ENCODE peak calls at places on chromosomes 16 and 17, in six cellular contexts. E is K562, T is IMR-90, Q is GM12892, M is lower leg skin, Z is Peyer's patch. V is an unnamed sample.

GRCh38 chr17:6489016-6489550 is 44.8 kb downstream of the PIMREG start:
- DNase-seq in T (no peak), E (no peak), Z (no peak), Q (no peak), M (no peak), V (no peak)

GRCh38 chr17:71937914-71938313 is 182.9 kb upstream of the SOX9 start:
- DNase-seq in E (no peak), M (no peak), Z (no peak), T (no peak), Q (no peak), V (no peak)

GRCh38 chr17:34892864-34893263 is 68.4 kb downstream of the CCT6B start:
- DNase-seq in Q (no peak), E (peak), T (no peak), Z (no peak), M (no peak), V (peak)

GRCh38 chr16:1983544-1984346 is at the start of gene GFER:
- DNase-seq in E (peak), M (peak), T (peak), Q (peak), Z (peak), V (peak)

GRCh38 chr17:63550816-63551639 is 751 bp downstream of the DCAF7 start:
- DNase-seq in Q (no peak), E (peak), M (no peak), T (peak), Z (no peak), V (no peak)

GRCh38 chr16:88375236-88376052 is 7.3 kb upstream of the ZNF469 start:
- DNase-seq in E (no peak), Q (no peak), T (no peak), M (no peak), Z (no peak), V (no peak)

GRCh38 chr16:66551362-66551761 is 1.0 kb upstream of the CKLF start:
- DNase-seq in E (peak), T (peak), Q (no peak), Z (peak), M (no peak), V (peak)

GRCh38 chr16:80356365-80356764 is 184.4 kb upstream of the DYNLRB2 start:
- DNase-seq in E (no peak), T (no peak), M (no peak), Z (no peak), Q (no peak), V (no peak)

GRCh38 chr17:82098939-82099765 is 1.1 kb upstream of the FASN start:
- DNase-seq in T (no peak), M (no peak), E (no peak), Q (no peak), Z (peak), V (no peak)

GRCh38 chr17:63528183-63528582 is 5.0 kb downstream of the KCNH6 start:
- DNase-seq in Q (no peak), M (no peak), T (no peak), Z (no peak), E (no peak), V (no peak)

GRCh38 chr17:73307130-73307529 is 4.7 kb downstream of the CDC42EP4 start:
- DNase-seq in E (no peak), T (no peak), Z (no peak), M (no peak), Q (no peak), V (no peak)

GRCh38 chr17:3773511-3773910 is 27.5 kb downstream of the ITGAE start:
- DNase-seq in M (no peak), T (peak), Z (no peak), Q (no peak), E (no peak), V (no peak)

GRCh38 chr16:67296422-67296821 is 17.1 kb downstream of the PLEKHG4 start:
- DNase-seq in M (no peak), T (peak), E (no peak), Z (no peak), Q (no peak), V (no peak)

DNA sequence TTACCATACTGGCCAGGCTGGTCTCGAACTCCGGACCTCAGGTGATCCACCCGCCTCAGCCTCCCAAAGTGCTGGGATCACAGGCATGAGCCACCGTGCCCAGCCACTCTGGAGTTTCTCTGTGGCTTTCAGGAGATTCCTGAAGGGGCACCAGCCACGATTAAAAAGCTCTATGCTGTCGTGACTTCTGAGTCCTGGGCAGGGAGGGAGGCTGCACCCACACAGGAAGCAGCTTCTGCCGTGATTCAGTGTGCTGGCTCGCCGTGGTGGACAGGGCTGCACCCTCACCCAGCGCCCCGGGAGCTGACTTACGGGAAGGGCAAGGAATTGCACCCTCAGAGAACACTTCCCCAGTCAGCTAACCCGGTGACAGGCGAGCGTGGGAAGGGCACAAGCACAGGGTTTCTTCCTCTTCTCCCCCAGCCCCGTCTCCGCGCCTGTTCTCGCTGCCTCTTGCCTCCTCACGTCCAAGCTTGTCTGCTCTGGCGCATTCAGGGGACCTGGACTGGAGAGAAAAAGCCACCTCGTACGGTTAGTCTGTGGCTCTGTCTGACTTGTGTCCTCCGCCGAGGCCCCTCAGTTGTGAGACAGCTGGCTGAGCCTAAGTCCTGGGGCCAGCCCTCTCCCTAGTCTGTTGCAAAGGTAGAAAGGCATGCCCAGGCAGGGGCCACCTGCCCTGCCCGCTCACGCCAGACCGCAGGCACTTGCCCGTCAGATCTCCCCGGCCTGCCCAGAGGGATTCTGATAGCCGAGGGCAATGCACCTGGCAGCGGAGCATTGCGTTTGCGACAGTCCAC is 145.0 kb downstream of the SEC14L1 start:
- DNase-seq in Z (peak), Q (no peak), M (peak), E (no peak), T (peak), V (no peak)
- TF ChIP-seq POLR2A in Z (peak), Q (no peak), M (no peak), E (no peak), T (no peak), V (no peak)

GRCh38 chr16:324451-325334 is 27.8 kb downstream of the AXIN1 start:
- DNase-seq in T (no peak), Z (peak), E (peak), M (peak), Q (peak), V (peak)
- TF ChIP-seq POLR2A in T (no peak), Z (no peak), E (no peak), M (no peak), Q (no peak), V (peak)

GRCh38 chr17:43367588-43368242 is 31.1 kb upstream of the ARL4D start:
- DNase-seq in Q (peak), M (no peak), Z (no peak), T (peak), E (peak), V (no peak)
- TF ChIP-seq POLR2A in Q (peak), M (no peak), Z (no peak), T (peak), E (peak), V (peak)

GRCh38 chr17:39652635-39653315 is 12.4 kb upstream of the TCAP start:
- DNase-seq in Q (no peak), E (no peak), M (no peak), Z (no peak), T (no peak), V (no peak)
- TF ChIP-seq POLR2A in Q (no peak), E (no peak), M (no peak), Z (no peak), T (no peak), V (no peak)

DNA sequence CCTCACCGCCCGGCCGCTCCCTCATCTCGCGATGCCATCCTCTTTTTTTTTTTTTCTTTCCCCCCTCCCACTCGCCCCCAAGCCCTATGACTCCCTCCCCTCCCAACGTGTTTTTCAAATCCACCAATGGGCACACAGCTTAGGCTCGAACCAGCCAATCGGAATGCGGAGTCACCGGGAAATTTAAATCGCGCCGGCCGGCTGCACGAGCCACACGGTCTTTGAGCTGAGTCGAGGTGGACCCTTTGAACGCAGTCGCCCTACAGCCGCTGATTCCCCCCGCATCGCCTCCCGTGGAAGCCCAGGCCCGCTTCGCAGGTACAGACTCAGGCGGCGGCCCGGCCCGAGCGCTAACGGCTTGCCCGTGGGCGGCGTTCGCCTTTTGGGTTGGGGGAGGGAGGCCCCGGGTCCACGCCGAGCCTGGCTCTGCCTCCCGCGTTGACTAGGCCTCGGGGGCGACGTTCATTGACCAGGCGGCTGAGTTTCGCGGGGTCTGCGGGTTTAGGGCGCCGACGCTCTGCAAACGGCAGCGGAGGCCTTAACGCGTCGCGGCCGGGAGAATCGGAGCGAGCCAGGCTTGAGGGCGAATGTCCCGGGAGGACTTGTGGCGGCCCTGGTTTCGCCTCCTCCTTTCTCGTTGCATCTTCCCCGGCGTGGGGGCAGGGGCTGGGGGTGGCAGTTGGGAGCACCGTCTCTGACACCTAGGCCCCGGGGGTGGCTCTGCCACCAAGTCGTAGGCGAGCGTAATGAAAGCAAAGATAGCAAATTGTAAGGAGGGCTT is at the start of gene KPNA2:
- DNase-seq in M (peak), T (peak), Q (peak), Z (peak), E (peak), V (peak)
- TF ChIP-seq POLR2A in M (no peak), T (peak), Q (peak), Z (peak), E (peak), V (peak)

GRCh38 chr17:44014437-44015172 is at the start of gene TMEM101:
- DNase-seq in T (peak), M (peak), Z (peak), E (peak), Q (peak), V (peak)
- TF ChIP-seq POLR2A in T (peak), M (no peak), Z (no peak), E (peak), Q (peak), V (peak)

GRCh38 chr17:42112552-42113176 is at the start of gene DHX58:
- DNase-seq in E (peak), Q (peak), M (peak), Z (peak), T (peak), V (peak)
- TF ChIP-seq POLR2A in E (peak), Q (peak), M (no peak), Z (peak), T (no peak), V (peak)

GRCh38 chr16:85994492-85995433 is 95.8 kb downstream of the IRF8 start:
- DNase-seq in Z (peak), E (no peak), T (no peak), Q (no peak), M (no peak), V (no peak)
- TF ChIP-seq POLR2A in Z (no peak), E (no peak), T (no peak), Q (no peak), M (no peak), V (peak)

DNA sequence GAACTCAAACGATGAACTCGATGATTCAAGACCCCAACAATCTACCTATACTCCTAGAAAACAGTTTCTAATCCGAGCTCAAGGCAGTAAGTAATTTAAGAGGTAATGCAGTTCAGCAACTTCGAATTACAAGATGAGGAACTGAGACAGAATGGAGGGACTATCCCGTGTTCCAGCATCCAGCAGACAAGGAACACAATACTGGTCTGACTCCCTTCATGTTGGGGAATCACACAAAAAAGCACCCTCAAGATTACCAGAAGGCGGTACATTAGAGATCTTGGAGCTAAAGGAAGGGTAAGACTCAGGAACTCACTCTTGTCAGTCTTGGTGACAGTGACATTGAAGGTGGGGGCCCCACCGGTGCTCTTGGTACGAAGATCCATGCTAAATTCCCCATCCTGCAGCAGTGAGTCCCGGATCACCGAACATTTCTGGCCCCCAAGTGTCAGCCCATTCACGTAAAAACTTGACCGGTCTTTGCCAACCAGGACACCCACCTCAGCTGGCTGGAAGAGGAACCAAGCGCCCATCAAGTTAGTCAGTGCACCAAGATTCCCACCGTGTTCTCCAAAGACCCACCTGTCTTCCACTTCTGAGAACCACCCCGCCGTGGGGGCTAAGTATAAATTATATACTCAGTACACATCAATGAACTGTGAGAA is 1.9 kb downstream of the PFN1 start:
- DNase-seq in E (no peak), Z (no peak), M (no peak), T (no peak), Q (no peak), V (no peak)
- TF ChIP-seq POLR2A in E (peak), Z (no peak), M (no peak), T (no peak), Q (peak), V (peak)

V was measured in GM12891.